ENCODE peak calls at places on chromosomes 2 and 18, in four cellular contexts. Z, D, P and L are unnamed samples.
A peak's percentile ranks its signal among the peaks of the same experiment; 100 is the strongest.

GRCh38 chr2:1162768-1163584 is 212.3 kb downstream of the SNTG2 start:
- DNase-seq in D (no peak), P (peak; percentile 27), Z (no peak), L (peak; percentile 51)

GRCh38 chr2:70024284-70024683 is 62.9 kb upstream of the ASPRV1 start:
- DNase-seq in D (no peak), Z (no peak), P (no peak), L (no peak)

GRCh38 chr2:10306901-10307463 is 4.3 kb downstream of the HPCAL1 start:
- DNase-seq in P (no peak), D (no peak), Z (no peak), L (no peak)

GRCh38 chr2:233553366-233553765 is 13.2 kb downstream of the USP40 start:
- DNase-seq in D (no peak), P (no peak), Z (no peak), L (no peak)

GRCh38 chr18:45670281-45670962 is 53.6 kb upstream of the SLC14A1 start:
- DNase-seq in D (no peak), Z (no peak), P (peak; percentile 39), L (peak; percentile 27)

GRCh38 chr18:50720281-50720680 is 99.5 kb downstream of the MRO start:
- DNase-seq in P (no peak), Z (no peak), D (no peak), L (no peak)

GRCh38 chr2:217913415-217913814 is 89.4 kb downstream of the TNS1 start:
- DNase-seq in Z (no peak), P (no peak), D (no peak), L (no peak)

GRCh38 chr2:218806346-218806978 is 24.5 kb downstream of the CYP27A1 start:
- DNase-seq in P (no peak), Z (peak; percentile 44), D (no peak), L (no peak)

GRCh38 chr18:7950380-7951143 is 383.4 kb downstream of the PTPRM start:
- DNase-seq in Z (peak; percentile 45), D (no peak), P (peak; percentile 10), L (peak; percentile 19)

GRCh38 chr2:130826419-130826818 is 10.3 kb upstream of the ARHGEF4 start:
- DNase-seq in P (no peak), D (no peak), Z (no peak), L (no peak)

GRCh38 chr2:95353055-95353575 is 49.4 kb upstream of the FAHD2A start:
- DNase-seq in P (no peak), D (no peak), Z (peak; percentile 20), L (no peak)

GRCh38 chr2:108270768-108271506 is 17.8 kb upstream of the SULT1C2 start:
- DNase-seq in D (no peak), Z (no peak), P (no peak), L (no peak)

GRCh38 chr2:71277159-71277498 is 50.2 kb upstream of the PAIP2B start:
- DNase-seq in Z (no peak), D (no peak), P (no peak), L (no peak)

GRCh38 chr2:7773362-7773973 is 856.3 kb downstream of the RNF144A start:
- DNase-seq in D (peak; percentile 39), P (no peak), Z (no peak), L (no peak)

GRCh38 chr18:36448384-36449290 is 151.1 kb downstream of the FHOD3 start:
- DNase-seq in Z (no peak), D (no peak), P (no peak), L (no peak)

GRCh38 chr2:120175000-120175581 is 48.1 kb downstream of the TMEM185B start:
- DNase-seq in D (peak; percentile 18), P (no peak), Z (no peak), L (no peak)

GRCh38 chr2:154462634-154463033 is 235.9 kb upstream of the KCNJ3 start:
- DNase-seq in P (no peak), D (no peak), Z (no peak), L (no peak)

GRCh38 chr2:170996316-170996715 is 67.3 kb downstream of the GORASP2 start:
- DNase-seq in D (no peak), Z (no peak), P (no peak), L (no peak)